ENCODE peak calls at places on chromosomes 2 and 18, in four cellular contexts. J, W, N and F are unnamed samples.
A peak's percentile ranks its signal among the peaks of the same experiment; 100 is the strongest.

GRCh38 chr2:36450466-36451196 is 95.1 kb downstream of the CRIM1 start:
- DNase-seq in J (no peak), W (no peak), N (no peak), F (peak; percentile 72)

GRCh38 chr18:40863801-40864200 is 1091.2 kb upstream of the PIK3C3 start:
- DNase-seq in W (no peak), J (no peak), N (no peak), F (no peak)

GRCh38 chr2:67671464-67672450 is 274.6 kb downstream of the ETAA1 start:
- DNase-seq in J (no peak), N (no peak), W (no peak), F (no peak)

GRCh38 chr2:121903037-121903689 is 147.7 kb downstream of the TSN start:
- DNase-seq in W (no peak), N (no peak), J (no peak), F (no peak)

GRCh38 chr2:106759962-106760361 is 126.0 kb downstream of the ST6GAL2 start:
- DNase-seq in N (no peak), W (no peak), J (peak; percentile 54), F (no peak)

GRCh38 chr2:138632066-138632465 is 130.5 kb downstream of the SPOPL start:
- DNase-seq in W (no peak), N (peak; percentile 21), J (no peak), F (no peak)

GRCh38 chr2:113178891-113179290 is 5.1 kb downstream of the PSD4 start:
- DNase-seq in N (no peak), J (no peak), W (no peak), F (no peak)

GRCh38 chr2:223959688-223960087 is 2.4 kb downstream of the MRPL44 start:
- DNase-seq in N (no peak), W (no peak), J (no peak), F (no peak)

GRCh38 chr2:6773007-6773693 is 92.6 kb downstream of the CMPK2 start:
- DNase-seq in N (no peak), W (peak; percentile 76), J (peak; percentile 88), F (no peak)

GRCh38 chr18:34122724-34123334 is 101.9 kb downstream of the NOL4 start:
- DNase-seq in N (no peak), J (peak; percentile 85), W (peak; percentile 68), F (peak; percentile 27)

GRCh38 chr2:53087282-53087882 is 680.2 kb upstream of the CHAC2 start:
- DNase-seq in W (no peak), J (no peak), N (peak; percentile 17), F (no peak)

GRCh38 chr2:48146552-48146951 is 240.3 kb upstream of the FBXO11 start:
- DNase-seq in J (no peak), N (no peak), W (no peak), F (no peak)

GRCh38 chr2:145017149-145017548 is 497.2 kb upstream of the ZEB2 start:
- DNase-seq in N (no peak), J (no peak), W (no peak), F (no peak)

GRCh38 chr2:157771234-157771633 is 104.9 kb downstream of the ACVR1 start:
- DNase-seq in N (no peak), W (no peak), J (no peak), F (no peak)

GRCh38 chr2:84283496-84283895 is 175.6 kb downstream of the SUCLG1 start:
- DNase-seq in W (no peak), N (no peak), J (no peak), F (no peak)

GRCh38 chr2:217755027-217755756 is 247.6 kb downstream of the TNS1 start:
- DNase-seq in N (no peak), W (no peak), J (no peak), F (no peak)

GRCh38 chr2:53630001-53630606 is 137.5 kb upstream of the CHAC2 start:
- DNase-seq in W (no peak), J (peak; percentile 4), N (no peak), F (no peak)

GRCh38 chr2:208315081-208315788 is 49.2 kb downstream of the PIKFYVE start:
- DNase-seq in N (peak; percentile 8), W (no peak), J (no peak), F (no peak)

GRCh38 chr2:241011296-241011600 is 12.8 kb downstream of the SNED1 start:
- DNase-seq in J (no peak), N (no peak), W (no peak), F (no peak)

GRCh38 chr2:204046145-204046544 is 109.6 kb downstream of the ICOS start:
- DNase-seq in N (no peak), J (no peak), W (no peak), F (no peak)

GRCh38 chr18:48815581-48816324 is 135.0 kb downstream of the SMAD7 start:
- DNase-seq in N (no peak), W (no peak), J (no peak), F (no peak)

GRCh38 chr2:239625913-239626734 is 225.3 kb upstream of the HDAC4 start:
- DNase-seq in W (no peak), J (no peak), N (no peak), F (no peak)

GRCh38 chr2:25042321-25043240 is 705 bp downstream of the EFR3B start:
- DNase-seq in W (peak; percentile 73), N (no peak), J (peak; percentile 53), F (no peak)

GRCh38 chr2:21301871-21302433 is 178.2 kb downstream of the TDRD15 start:
- DNase-seq in W (no peak), J (no peak), N (no peak), F (no peak)

GRCh38 chr18:77047803-77048419 is 84.7 kb downstream of the MBP start:
- DNase-seq in N (no peak), J (no peak), W (no peak), F (no peak)

GRCh38 chr2:28395334-28396061 is 2.8 kb downstream of the FOSL2 start:
- DNase-seq in J (no peak), W (no peak), N (no peak), F (no peak)

GRCh38 chr2:10382313-10383061 is 65.6 kb downstream of the ODC1 start:
- DNase-seq in J (peak; percentile 46), N (no peak), W (no peak), F (no peak)

GRCh38 chr2:7660816-7661215 is 743.6 kb downstream of the RNF144A start:
- DNase-seq in N (no peak), W (no peak), J (no peak), F (no peak)

GRCh38 chr2:71742953-71743601 is 289.7 kb downstream of the DYSF start:
- DNase-seq in N (peak; percentile 60), W (no peak), J (no peak), F (peak; percentile 55)

GRCh38 chr18:62768172-62768943 is 53.0 kb downstream of the PHLPP1 start:
- DNase-seq in N (no peak), J (no peak), W (no peak), F (no peak)

DNA sequence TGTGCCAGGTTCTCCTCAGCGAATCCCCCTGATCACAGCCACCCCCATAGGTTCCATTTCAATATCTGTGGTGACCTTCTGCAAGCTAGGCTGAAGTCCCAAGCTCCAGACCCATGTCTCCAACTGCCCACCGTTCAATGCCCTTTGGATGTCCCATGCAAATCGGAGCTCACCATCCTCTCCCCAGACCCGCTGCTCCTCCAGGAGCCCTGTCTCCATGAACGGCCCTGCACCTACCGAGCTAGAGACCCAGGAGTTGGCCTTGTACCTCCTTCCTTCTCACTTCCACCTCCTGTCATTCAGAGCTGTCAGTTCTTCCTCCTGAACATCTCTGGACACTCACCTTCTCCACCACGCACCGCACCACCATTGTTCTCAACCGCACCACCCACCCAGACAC is 1.0 kb upstream of the FAHD2A start:
- DNase-seq in W (no peak), N (no peak), J (no peak), F (no peak)
- H3K4me3 ChIP-seq in W (peak overlapping the region; percentile 89), N (peak overlapping the region; percentile 82), J (peak overlapping the region; percentile 94), F (peak overlapping the region; percentile 99)

GRCh38 chr2:105391763-105392662 is 6.8 kb downstream of the FHL2 start:
- DNase-seq in J (no peak), N (no peak), W (no peak), F (no peak)
- H3K4me3 ChIP-seq in J (no peak overlapping the region), N (no peak overlapping the region), W (no peak overlapping the region), F (no peak overlapping the region)

GRCh38 chr2:44680983-44681481 is 260.5 kb upstream of the SIX3 start:
- DNase-seq in J (no peak), W (no peak), N (no peak), F (no peak)
- H3K4me3 ChIP-seq in J (no peak overlapping the region), W (no peak overlapping the region), N (no peak overlapping the region), F (no peak overlapping the region)

GRCh38 chr2:174634130-174635014 is 36.8 kb upstream of the WIPF1 start:
- DNase-seq in J (no peak), N (no peak), W (no peak), F (no peak)
- H3K4me3 ChIP-seq in J (no peak overlapping the region), N (no peak overlapping the region), W (no peak overlapping the region), F (peak overlapping the region; percentile 32)